ENCODE peak calls at places on chromosomes 12 and 14, in four cellular contexts. J, T, D and U are unnamed samples.
A peak's percentile ranks its signal among the peaks of the same experiment; 100 is the strongest.

GRCh38 chr12:11886339-11886738 is 184.4 kb upstream of the BCL2L14 start:
- DNase-seq in J (no peak), T (no peak), D (no peak), U (no peak)

GRCh38 chr12:30191701-30192455 is 408.1 kb upstream of the TMTC1 start:
- DNase-seq in J (no peak), T (peak; percentile 92), D (no peak), U (no peak)

GRCh38 chr12:123200414-123200813 is 32.5 kb downstream of the MPHOSPH9 start:
- DNase-seq in J (no peak), T (no peak), D (no peak), U (no peak)

GRCh38 chr12:132171968-132172521 is 27.8 kb downstream of the NOC4L start:
- DNase-seq in J (no peak), T (no peak), D (no peak), U (no peak)

GRCh38 chr14:67722293-67722692 is 20.6 kb downstream of the RDH12 start:
- DNase-seq in J (no peak), T (peak; percentile 49), D (no peak), U (peak; percentile 28)

GRCh38 chr12:110109037-110109836 is 14.9 kb upstream of the IFT81 start:
- DNase-seq in J (peak; percentile 79), T (peak; percentile 71), D (no peak), U (peak; percentile 97)

GRCh38 chr14:77128414-77128891 is 13.1 kb downstream of the ZDHHC22 start:
- DNase-seq in J (no peak), T (no peak), D (no peak), U (no peak)

GRCh38 chr12:101498252-101498651 is 23.1 kb downstream of the SPIC start:
- DNase-seq in J (no peak), T (no peak), D (no peak), U (no peak)

GRCh38 chr12:125835852-125836251 is 770.6 kb downstream of the AACS start:
- DNase-seq in J (no peak), T (no peak), D (no peak), U (no peak)

GRCh38 chr12:34406996-34407300 is 384.7 kb downstream of the ALG10 start:
- DNase-seq in J (peak; percentile 3), T (no peak), D (peak; percentile 44), U (peak; percentile 3)

GRCh38 chr12:131452444-131452860 is 258.4 kb upstream of the SFSWAP start:
- DNase-seq in J (no peak), T (no peak), D (no peak), U (no peak)

GRCh38 chr14:23066368-23066767 is 9.0 kb upstream of the CDH24 start:
- DNase-seq in J (no peak), T (no peak), D (no peak), U (no peak)

GRCh38 chr12:24991209-24992049 is 42.5 kb upstream of the BCAT1 start:
- DNase-seq in J (no peak), T (peak; percentile 66), D (no peak), U (no peak)

GRCh38 chr12:40921563-40922163 is 229.4 kb downstream of the CNTN1 start:
- DNase-seq in J (no peak), T (peak; percentile 52), D (no peak), U (no peak)

GRCh38 chr12:70267550-70267949 is 24.3 kb downstream of the CNOT2 start:
- DNase-seq in J (no peak), T (no peak), D (no peak), U (no peak)

GRCh38 chr12:25434493-25434892 is 118.6 kb downstream of the LMNTD1 start:
- DNase-seq in J (no peak), T (no peak), D (no peak), U (no peak)

GRCh38 chr12:20557076-20557475 is 138.1 kb upstream of the SLCO1C1 start:
- DNase-seq in J (no peak), T (no peak), D (no peak), U (no peak)

GRCh38 chr14:73833024-73833423 is 18.6 kb upstream of the PTGR2 start:
- DNase-seq in J (no peak), T (no peak), D (no peak), U (no peak)

GRCh38 chr14:89572566-89573398 is 155.7 kb upstream of the FOXN3 start:
- DNase-seq in J (no peak), T (no peak), D (no peak), U (peak; percentile 50)

GRCh38 chr12:109762071-109762672 is 48.5 kb downstream of the FAM222A start:
- DNase-seq in J (no peak), T (no peak), D (peak; percentile 37), U (no peak)

GRCh38 chr12:79069009-79069408 is 204.4 kb downstream of the SYT1 start:
- DNase-seq in J (no peak), T (no peak), D (no peak), U (no peak)

GRCh38 chr14:74911704-74912103 is 11.4 kb downstream of the RPS6KL1 start:
- DNase-seq in J (no peak), T (no peak), D (no peak), U (no peak)

GRCh38 chr14:52695481-52696091 is at the start of gene ERO1A:
- DNase-seq in J (peak; percentile 53), T (peak; percentile 76), D (peak; percentile 93), U (peak; percentile 81)